ENCODE peak calls at places on chromosome 4, in ten cellular contexts. B, U, Q, N, P, J, M, G, Z and H are unnamed samples.

GRCh38 chr4:150411527-150411926 is 170.4 kb upstream of the MAB21L2 start:
- DNase-seq in Z (peak; percentile 26), Q (no peak), J (no peak), P (no peak), G (no peak), B (no peak), N (peak; percentile 51), U (no peak), M (no peak), H (no peak)

GRCh38 chr4:147076179-147076578 is 130.5 kb upstream of the TTC29 start:
- DNase-seq in N (no peak), J (no peak), Z (no peak), M (peak; percentile 43), B (no peak), G (no peak), Q (no peak), U (no peak), P (no peak), H (no peak)

GRCh38 chr4:145734576-145735329 is 54.8 kb downstream of the C4orf51 start:
- DNase-seq in G (peak; percentile 95), M (peak; percentile 82), N (peak; percentile 96), B (peak; percentile 93), Z (no peak), Q (no peak), P (peak; percentile 58), J (peak; percentile 64), U (peak; percentile 98), H (no peak)

GRCh38 chr4:151043803-151044535 is 28.9 kb upstream of the LRBA start:
- DNase-seq in Z (no peak), P (no peak), G (no peak), M (no peak), N (no peak), J (no peak), B (no peak), Q (no peak), U (peak; percentile 6), H (no peak)

GRCh38 chr4:104469794-104470193 is 24.9 kb downstream of the CXXC4 start:
- DNase-seq in Z (no peak), Q (no peak), U (no peak), M (no peak), P (no peak), J (no peak), B (no peak), N (no peak), G (no peak), H (no peak)

GRCh38 chr4:77921701-77922100 is 59.1 kb downstream of the MRPL1 start:
- DNase-seq in B (peak; percentile 75), N (peak; percentile 89), J (peak; percentile 73), U (peak; percentile 84), P (no peak), G (peak; percentile 90), Z (no peak), Q (no peak), M (no peak), H (no peak)

GRCh38 chr4:138961687-138962086 is 53.9 kb upstream of the NOCT start:
- DNase-seq in U (no peak), J (no peak), G (no peak), B (no peak), Q (no peak), M (no peak), P (no peak), N (no peak), Z (no peak), H (no peak)

GRCh38 chr4:181566490-181566889 is 676.7 kb upstream of the TENM3 start:
- DNase-seq in J (no peak), G (no peak), P (peak; percentile 12), M (no peak), N (peak; percentile 18), U (peak; percentile 9), Z (no peak), B (no peak), Q (no peak), H (no peak)

GRCh38 chr4:159272341-159273125 is 169.7 kb downstream of the RAPGEF2 start:
- DNase-seq in B (no peak), Q (no peak), M (no peak), N (no peak), U (no peak), P (no peak), J (no peak), Z (no peak), G (no peak), H (no peak)

GRCh38 chr4:86302242-86302641 is 57.6 kb downstream of the MAPK10 start:
- DNase-seq in N (no peak), G (no peak), M (no peak), B (no peak), Q (peak; percentile 86), P (peak; percentile 24), J (no peak), U (peak; percentile 90), Z (no peak), H (peak; percentile 76)

GRCh38 chr4:79638735-79639134 is 230.7 kb upstream of the GK2 start:
- DNase-seq in Q (peak; percentile 42), Z (no peak), N (no peak), B (no peak), U (no peak), M (no peak), G (no peak), J (no peak), P (no peak), H (no peak)

GRCh38 chr4:110049951-110050925 is 137.6 kb downstream of the EGF start:
- DNase-seq in Z (no peak), G (no peak), N (peak; percentile 39), B (peak; percentile 14), M (peak; percentile 27), U (peak; percentile 65), P (peak; percentile 34), J (peak; percentile 43), Q (peak; percentile 14), H (peak; percentile 69)

GRCh38 chr4:110164856-110165255 is 33.6 kb downstream of the ELOVL6 start:
- DNase-seq in U (no peak), J (no peak), G (peak; percentile 83), N (no peak), Z (no peak), P (no peak), M (no peak), B (no peak), Q (no peak), H (no peak)

GRCh38 chr4:82042042-82042441 is 331.7 kb downstream of the HNRNPD start:
- DNase-seq in U (no peak), M (no peak), J (no peak), B (no peak), N (no peak), G (no peak), P (no peak), Z (no peak), Q (no peak), H (no peak)

GRCh38 chr4:71607780-71608673 is 175.9 kb downstream of the GC start:
- DNase-seq in Z (no peak), P (no peak), Q (no peak), G (peak; percentile 94), B (peak; percentile 79), N (no peak), M (no peak), J (peak; percentile 67), U (peak; percentile 79), H (no peak)

GRCh38 chr4:169309326-169309967 is 38.7 kb upstream of the SH3RF1 start:
- DNase-seq in U (no peak), J (no peak), N (no peak), Q (no peak), P (peak; percentile 18), G (no peak), B (no peak), Z (no peak), M (no peak), H (no peak)

GRCh38 chr4:152328595-152328994 is 207.3 kb downstream of the FBXW7 start:
- DNase-seq in J (peak; percentile 58), B (peak; percentile 13), Z (no peak), N (no peak), G (peak; percentile 67), M (no peak), Q (no peak), P (no peak), U (no peak), H (no peak)

GRCh38 chr4:158159054-158159717 is 13.6 kb downstream of the GASK1B start:
- DNase-seq in J (no peak), P (no peak), Z (no peak), U (peak; percentile 85), B (no peak), M (no peak), N (peak; percentile 84), G (no peak), Q (no peak), H (no peak)

GRCh38 chr4:52665592-52665991 is 6.5 kb upstream of the USP46 start:
- DNase-seq in B (no peak), Q (no peak), U (no peak), J (no peak), N (no peak), G (no peak), P (no peak), Z (peak; percentile 4), M (no peak), H (peak; percentile 36)

GRCh38 chr4:4872148-4872903 is 12.9 kb downstream of the MSX1 start:
- DNase-seq in B (no peak), P (no peak), U (no peak), N (no peak), G (no peak), M (peak; percentile 75), J (no peak), Z (no peak), Q (no peak), H (peak; percentile 88)

GRCh38 chr4:5827108-5828004 is 65.5 kb downstream of the CRMP1 start:
- DNase-seq in M (no peak), B (no peak), J (no peak), G (no peak), Z (no peak), U (no peak), Q (no peak), P (no peak), N (peak; percentile 28), H (no peak)

GRCh38 chr4:151460434-151460833 is 51.5 kb downstream of the FHIP1A start:
- DNase-seq in N (no peak), B (no peak), P (no peak), Q (peak; percentile 6), G (no peak), J (no peak), M (no peak), U (peak; percentile 15), Z (no peak), H (no peak)

GRCh38 chr4:22688236-22688635 is 4.5 kb upstream of the GBA3 start:
- DNase-seq in Z (no peak), P (no peak), M (no peak), B (no peak), J (no peak), G (no peak), U (peak; percentile 77), N (peak; percentile 38), Q (no peak), H (no peak)